ENCODE peak calls at places on chromosomes 2 and 18, in eight cellular contexts. R, B, H, D, M, I, L and E are unnamed samples. For H3K9me3 and H3K4me1, the result is how much of the 10 kb centered on the place peaks cover.

GRCh38 chr18:11883153-11883552 is 25.0 kb downstream of the MPPE1 start:
- DNase-seq in R (no peak), B (no peak), H (no peak), D (no peak), M (no peak), I (no peak), L (no peak), E (no peak)

GRCh38 chr18:36101943-36102342 is 27.2 kb downstream of the SLC39A6 start:
- DNase-seq in R (no peak), B (no peak), H (no peak), D (no peak), M (no peak), I (no peak), L (no peak), E (no peak)

GRCh38 chr2:133674433-133675331 is 106.4 kb upstream of the NCKAP5 start:
- DNase-seq in R (no peak), B (no peak), H (no peak), D (peak), M (peak), I (peak), L (peak), E (peak)

GRCh38 chr2:97736608-97737330 is 23.4 kb downstream of the ZAP70 start:
- DNase-seq in R (no peak), B (no peak), H (no peak), D (no peak), M (no peak), I (no peak), L (no peak), E (no peak)

GRCh38 chr18:50410008-50410407 is 35.2 kb downstream of the SKA1 start:
- DNase-seq in R (no peak), B (no peak), H (no peak), D (no peak), M (no peak), I (no peak), L (no peak), E (no peak)

GRCh38 chr2:208320686-208321085 is 54.6 kb downstream of the PIKFYVE start:
- DNase-seq in R (no peak), B (no peak), H (no peak), D (no peak), M (no peak), I (peak), L (peak), E (no peak)

GRCh38 chr2:55111570-55112228 is 61.4 kb upstream of the RTN4 start:
- DNase-seq in R (peak), B (no peak), H (no peak), D (peak), M (no peak), I (peak), L (peak), E (peak)

GRCh38 chr2:160075171-160075570 is 12.8 kb upstream of the PLA2R1 start:
- DNase-seq in R (no peak), B (no peak), H (no peak), D (no peak), M (no peak), I (no peak), L (peak), E (no peak)

GRCh38 chr2:188333751-188334524 is 42.3 kb downstream of the GULP1 start:
- DNase-seq in R (no peak), B (no peak), H (no peak), D (no peak), M (no peak), I (no peak), L (no peak), E (peak)

GRCh38 chr2:169945515-169945914 is 118.3 kb downstream of the UBR3 start:
- DNase-seq in R (no peak), B (no peak), H (no peak), D (no peak), M (no peak), I (no peak), L (no peak), E (no peak)

GRCh38 chr2:72940786-72941185 is 23.5 kb downstream of the EMX1 start:
- DNase-seq in R (no peak), B (no peak), H (no peak), D (no peak), M (no peak), I (no peak), L (no peak), E (peak)

GRCh38 chr2:136894007-136894634 is 128.8 kb downstream of the THSD7B start:
- DNase-seq in R (no peak), B (no peak), H (no peak), D (no peak), M (no peak), I (no peak), L (no peak), E (no peak)

GRCh38 chr2:239791727-239792648 is 233.2 kb downstream of the NDUFA10 start:
- DNase-seq in R (no peak), B (no peak), H (no peak), D (peak), M (peak), I (no peak), L (no peak), E (no peak)

DNA sequence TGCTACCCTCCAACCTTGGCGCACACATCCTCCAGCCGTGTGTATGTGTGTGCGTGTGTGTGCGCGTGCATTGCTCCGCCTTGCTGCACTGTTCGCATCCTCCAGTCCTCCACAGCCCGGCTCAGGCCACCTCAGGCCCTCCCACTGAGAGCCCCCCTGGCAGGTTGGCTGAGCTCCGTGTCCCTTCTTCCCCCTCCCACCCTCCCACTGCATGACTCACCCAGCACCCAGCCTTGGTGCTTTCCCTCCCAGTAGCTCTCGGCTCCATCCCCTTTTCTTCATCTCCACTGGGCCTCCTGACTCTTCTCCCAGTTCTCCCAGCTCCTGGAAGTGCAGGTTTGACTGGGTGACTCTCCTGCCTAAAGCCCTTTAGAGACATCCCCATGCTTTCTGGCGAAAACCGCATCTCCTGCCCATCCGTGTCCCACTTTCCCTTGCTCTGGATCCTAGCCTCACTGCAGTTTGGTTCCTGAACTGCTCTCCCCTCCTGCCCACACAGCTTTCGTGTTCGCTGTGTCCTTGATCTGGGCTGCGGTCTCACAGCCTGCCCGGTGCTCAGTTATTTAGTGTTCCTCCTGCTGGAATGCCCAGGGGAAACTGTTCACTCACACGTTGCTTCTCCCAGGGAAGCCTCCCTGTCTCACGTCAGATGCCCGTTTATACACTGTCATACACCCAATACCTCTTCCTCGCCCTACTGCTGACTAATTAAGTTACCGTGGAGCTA is 4.9 kb downstream of the TMEM177 start:
- DNase-seq in R (no peak), B (no peak), H (no peak), D (no peak), M (peak), I (peak), L (no peak), E (no peak)
- H3K9me3 ChIP-seq in R (under half), B (under half), H (under half), D (under half), M (under half), I (under half), L (under half), E (under half)

GRCh38 chr2:12717191-12717987 is 653 bp downstream of the TRIB2 start:
- DNase-seq in R (peak), B (peak), H (no peak), D (peak), M (peak), I (peak), L (peak), E (peak)
- TF ChIP-seq CTCF in R (peak), B (no peak), H (peak), D (no peak), M (no peak), I (no peak), L (peak), E (peak)

GRCh38 chr2:60531638-60532216 is 21.7 kb downstream of the BCL11A start:
- DNase-seq in R (no peak), B (no peak), H (no peak), D (peak), M (no peak), I (no peak), L (no peak), E (no peak)
- H3K4me1 ChIP-seq in R (under half), B (under half), H (under half), D (half or more), M (under half), I (under half), L (under half), E (under half)

GRCh38 chr2:228339525-228339924 is 158.0 kb upstream of the SPHKAP start:
- DNase-seq in R (no peak), B (no peak), H (no peak), D (no peak), M (no peak), I (no peak), L (no peak), E (no peak)
- H3K9me3 ChIP-seq in R (under half), B (under half), H (under half), D (under half), M (under half), I (under half), L (under half), E (under half)

GRCh38 chr2:218748795-218749429 is 33.0 kb upstream of the CYP27A1 start:
- DNase-seq in R (no peak), B (no peak), H (no peak), D (no peak), M (no peak), I (no peak), L (no peak), E (no peak)
- TF ChIP-seq CTCF in R (no peak), B (no peak), H (no peak), D (no peak), M (no peak), I (no peak), L (no peak), E (no peak)

GRCh38 chr2:8582850-8583399 is 98.9 kb upstream of the ID2 start:
- DNase-seq in R (no peak), B (no peak), H (no peak), D (no peak), M (peak), I (peak), L (no peak), E (peak)

GRCh38 chr2:8580316-8581047 is 101.4 kb upstream of the ID2 start:
- DNase-seq in R (no peak), B (no peak), H (no peak), D (no peak), M (peak), I (no peak), L (no peak), E (no peak)

GRCh38 chr2:8581048-8581561 is 100.8 kb upstream of the ID2 start:
- DNase-seq in R (no peak), B (no peak), H (no peak), D (peak), M (peak), I (peak), L (no peak), E (peak)

GRCh38 chr2:8582191-8582849 is 99.5 kb upstream of the ID2 start:
- DNase-seq in R (no peak), B (no peak), H (no peak), D (no peak), M (peak), I (peak), L (no peak), E (no peak)

DNA sequence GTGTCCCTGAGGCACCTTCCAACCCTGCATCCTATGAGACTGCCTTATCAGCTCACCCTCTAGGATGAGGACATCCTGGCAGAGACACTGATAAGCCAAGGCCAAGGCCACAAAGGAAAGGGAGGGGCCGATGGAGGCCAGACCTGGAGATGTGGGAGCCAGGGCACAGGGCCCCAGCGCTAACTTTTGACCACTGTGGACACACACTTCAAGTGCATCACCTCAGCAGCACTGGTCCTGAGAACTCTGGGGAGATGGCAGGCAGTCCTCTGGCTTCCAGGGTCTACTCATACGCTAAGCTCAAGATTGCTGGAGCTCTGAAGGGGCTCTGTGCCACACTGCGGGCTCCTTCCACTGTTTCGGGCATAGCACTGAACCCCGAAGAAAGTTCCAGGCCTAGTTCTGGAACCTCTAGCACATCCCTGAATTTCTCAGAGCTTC is 100.2 kb upstream of the ID2 start:
- DNase-seq in R (no peak), B (no peak), H (no peak), D (no peak), M (no peak), I (peak), L (no peak), E (no peak)
- H3K4me1 ChIP-seq in R (under half), B (under half), H (under half), D (under half), M (under half), I (under half), L (under half), E (under half)

DNA sequence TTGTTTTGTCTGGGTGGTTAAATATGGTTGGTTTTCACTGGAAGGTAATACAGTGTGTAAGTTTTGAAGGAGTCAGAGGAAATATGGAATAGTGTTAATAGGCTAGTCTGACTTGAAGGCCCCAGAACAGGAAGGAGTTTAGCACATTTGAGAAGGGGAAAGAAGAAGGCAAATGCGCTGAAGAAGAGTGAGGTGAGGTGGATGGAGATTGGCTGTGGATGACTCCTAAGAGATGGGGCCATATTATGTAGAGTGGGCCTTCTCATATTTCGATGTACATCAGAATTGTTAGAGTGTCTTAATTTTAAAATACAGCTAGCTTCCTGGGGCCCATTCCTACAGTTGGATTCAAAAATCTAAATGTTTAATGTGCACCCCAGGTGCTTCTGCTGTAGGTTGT is 61.0 kb downstream of the GLS start:
- DNase-seq in R (no peak), B (no peak), H (no peak), D (no peak), M (no peak), I (no peak), L (no peak), E (no peak)
- H3K9me3 ChIP-seq in R (under half), B (under half), H (under half), D (under half), M (under half), I (under half), L (under half), E (under half)